ENCODE peak calls at places on chromosomes 5 and 9, in five cellular contexts. One of them, this sample, is unnamed.

GRCh38 chr9:7844283-7844682 is 44.7 kb upstream of the DMAC1 start:
- DNase-seq in HepG2: peak
- DNase-seq in H1: no peak
- DNase-seq in GM12878: no peak
- DNase-seq in K562: no peak
- DNase-seq in this sample: no peak

GRCh38 chr9:110599468-110599867 is 19.9 kb upstream of the SVEP1 start:
- DNase-seq in HepG2: no peak
- DNase-seq in H1: peak
- DNase-seq in GM12878: no peak
- DNase-seq in K562: no peak
- DNase-seq in this sample: no peak

GRCh38 chr5:93622240-93622885 is 39.3 kb downstream of the NR2F1 start:
- DNase-seq in HepG2: peak
- DNase-seq in H1: no peak
- DNase-seq in GM12878: no peak
- DNase-seq in K562: no peak
- DNase-seq in this sample: no peak

GRCh38 chr9:112325127-112325526 is 8.3 kb downstream of the PTBP3 start:
- DNase-seq in HepG2: no peak
- DNase-seq in H1: no peak
- DNase-seq in GM12878: no peak
- DNase-seq in K562: no peak
- DNase-seq in this sample: no peak

GRCh38 chr5:94901071-94901979 is 282.9 kb downstream of the SLF1 start:
- DNase-seq in HepG2: no peak
- DNase-seq in H1: no peak
- DNase-seq in GM12878: peak
- DNase-seq in K562: no peak
- DNase-seq in this sample: no peak

GRCh38 chr5:179411161-179411841 is 66.0 kb upstream of the ADAMTS2 start:
- DNase-seq in HepG2: no peak
- DNase-seq in H1: peak
- DNase-seq in GM12878: no peak
- DNase-seq in K562: no peak
- DNase-seq in this sample: no peak

GRCh38 chr5:177529247-177529901 is 12.6 kb upstream of the DDX41 start:
- DNase-seq in HepG2: no peak
- DNase-seq in H1: no peak
- DNase-seq in GM12878: no peak
- DNase-seq in K562: peak
- DNase-seq in this sample: no peak

GRCh38 chr9:76136986-76137385 is 246.5 kb downstream of the PCSK5 start:
- DNase-seq in HepG2: peak
- DNase-seq in H1: no peak
- DNase-seq in GM12878: no peak
- DNase-seq in K562: no peak
- DNase-seq in this sample: peak

GRCh38 chr5:171676286-171676944 is 109.2 kb upstream of the SMIM23 start:
- DNase-seq in HepG2: no peak
- DNase-seq in H1: peak
- DNase-seq in GM12878: no peak
- DNase-seq in K562: no peak
- DNase-seq in this sample: no peak

GRCh38 chr5:161258438-161258837 is 288.1 kb downstream of the GABRB2 start:
- DNase-seq in HepG2: no peak
- DNase-seq in H1: no peak
- DNase-seq in GM12878: no peak
- DNase-seq in K562: no peak
- DNase-seq in this sample: no peak

GRCh38 chr5:14580037-14581034 is 1.3 kb upstream of the OTULINL start:
- DNase-seq in HepG2: no peak
- DNase-seq in H1: no peak
- DNase-seq in GM12878: no peak
- DNase-seq in K562: no peak
- DNase-seq in this sample: no peak

GRCh38 chr9:33272061-33272460 is 7.2 kb downstream of the CHMP5 start:
- DNase-seq in HepG2: no peak
- DNase-seq in H1: no peak
- DNase-seq in GM12878: no peak
- DNase-seq in K562: no peak
- DNase-seq in this sample: no peak

GRCh38 chr5:134406390-134406789 is 5.3 kb downstream of the CDKN2AIPNL start:
- DNase-seq in HepG2: no peak
- DNase-seq in H1: no peak
- DNase-seq in GM12878: no peak
- DNase-seq in K562: no peak
- DNase-seq in this sample: no peak

GRCh38 chr9:104923740-104924139 is 4.2 kb downstream of the ABCA1 start:
- DNase-seq in HepG2: no peak
- DNase-seq in H1: no peak
- DNase-seq in GM12878: no peak
- DNase-seq in K562: no peak
- DNase-seq in this sample: no peak

GRCh38 chr5:120464627-120465280 is 654 bp downstream of the PRR16 start:
- DNase-seq in HepG2: no peak
- DNase-seq in H1: no peak
- DNase-seq in GM12878: no peak
- DNase-seq in K562: no peak
- DNase-seq in this sample: no peak

GRCh38 chr5:72355706-72356299 is 35.6 kb downstream of the PTCD2 start:
- DNase-seq in HepG2: no peak
- DNase-seq in H1: no peak
- DNase-seq in GM12878: no peak
- DNase-seq in K562: peak
- DNase-seq in this sample: no peak

GRCh38 chr5:143964919-143965318 is 153.0 kb downstream of the HMHB1 start:
- DNase-seq in HepG2: no peak
- DNase-seq in H1: no peak
- DNase-seq in GM12878: no peak
- DNase-seq in K562: no peak
- DNase-seq in this sample: no peak

GRCh38 chr9:109518621-109519335 is 20.7 kb upstream of the PTPN3 start:
- DNase-seq in HepG2: no peak
- DNase-seq in H1: no peak
- DNase-seq in GM12878: no peak
- DNase-seq in K562: no peak
- DNase-seq in this sample: no peak

GRCh38 chr5:151005975-151006576 is 14.3 kb upstream of the GPX3 start:
- DNase-seq in HepG2: no peak
- DNase-seq in H1: no peak
- DNase-seq in GM12878: no peak
- DNase-seq in K562: no peak
- DNase-seq in this sample: no peak

GRCh38 chr9:82247318-82247717 is 258.7 kb downstream of the SPATA31D1 start:
- DNase-seq in HepG2: no peak
- DNase-seq in H1: no peak
- DNase-seq in GM12878: no peak
- DNase-seq in K562: no peak
- DNase-seq in this sample: no peak

GRCh38 chr5:107776506-107776905 is 105.8 kb upstream of the EFNA5 start:
- DNase-seq in HepG2: no peak
- DNase-seq in H1: no peak
- DNase-seq in GM12878: no peak
- DNase-seq in K562: no peak
- DNase-seq in this sample: no peak

GRCh38 chr5:157516626-157517325 is 56.8 kb downstream of the NIPAL4 start:
- DNase-seq in HepG2: no peak
- DNase-seq in H1: no peak
- DNase-seq in GM12878: no peak
- DNase-seq in K562: no peak
- DNase-seq in this sample: no peak

GRCh38 chr9:125203259-125203658 is 2.9 kb downstream of the RABEPK start:
- DNase-seq in HepG2: peak
- DNase-seq in H1: no peak
- DNase-seq in GM12878: no peak
- DNase-seq in K562: no peak
- DNase-seq in this sample: no peak

GRCh38 chr5:43731573-43731972 is 128.6 kb downstream of the NNT start:
- DNase-seq in HepG2: no peak
- DNase-seq in H1: no peak
- DNase-seq in GM12878: no peak
- DNase-seq in K562: no peak
- DNase-seq in this sample: no peak

GRCh38 chr9:14221558-14221957 is 92.4 kb downstream of the NFIB start:
- DNase-seq in HepG2: peak
- DNase-seq in H1: no peak
- DNase-seq in GM12878: no peak
- DNase-seq in K562: no peak
- DNase-seq in this sample: peak

GRCh38 chr9:38680827-38681226 is 39.1 kb downstream of the FAM240B start:
- DNase-seq in HepG2: no peak
- DNase-seq in H1: no peak
- DNase-seq in GM12878: no peak
- DNase-seq in K562: no peak
- DNase-seq in this sample: no peak

GRCh38 chr5:180370861-180371641 is 17.9 kb upstream of the GFPT2 start:
- DNase-seq in HepG2: no peak
- DNase-seq in H1: no peak
- DNase-seq in GM12878: no peak
- DNase-seq in K562: no peak
- DNase-seq in this sample: no peak

GRCh38 chr9:98833090-98833956 is 25.9 kb downstream of the GALNT12 start:
- DNase-seq in HepG2: no peak
- DNase-seq in H1: no peak
- DNase-seq in GM12878: no peak
- DNase-seq in K562: peak
- DNase-seq in this sample: no peak

GRCh38 chr9:69122391-69123141 is 51.5 kb upstream of the TJP2 start:
- DNase-seq in HepG2: peak
- DNase-seq in H1: no peak
- DNase-seq in GM12878: no peak
- DNase-seq in K562: no peak
- DNase-seq in this sample: peak

DNA sequence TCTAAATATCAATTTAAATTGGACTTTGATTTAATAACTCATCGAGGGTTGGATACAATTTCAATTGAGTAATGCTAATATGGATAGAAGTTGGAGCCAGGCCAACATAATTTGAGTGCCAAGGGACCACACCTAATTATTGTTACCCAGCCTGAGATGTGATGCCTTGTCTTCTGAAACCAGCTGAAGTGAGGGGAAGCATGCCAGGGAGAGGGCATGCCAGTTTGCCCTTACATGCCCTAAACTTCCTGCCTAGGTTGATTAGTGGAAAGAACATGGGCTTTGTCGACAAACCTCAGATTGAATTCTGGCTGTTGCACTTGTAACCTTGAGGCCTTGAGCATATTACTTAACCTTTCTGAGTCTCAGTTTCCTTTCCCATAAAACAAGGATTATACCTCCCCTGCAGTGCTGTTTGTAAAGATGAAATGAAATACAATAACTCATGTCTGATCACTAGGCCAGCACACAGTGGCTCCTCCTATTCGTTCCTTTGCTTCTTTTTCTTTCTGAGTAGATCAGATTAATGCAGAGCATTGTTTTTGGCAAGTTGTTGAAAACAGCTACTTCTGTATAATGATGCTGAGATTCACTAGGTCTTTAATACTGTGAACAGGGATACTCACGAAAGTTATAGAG is 412.8 kb downstream of the TLE4 start:
- DNase-seq in HepG2: no peak
- DNase-seq in H1: no peak
- DNase-seq in GM12878: no peak
- DNase-seq in K562: no peak
- DNase-seq in this sample: no peak
- TF ChIP-seq SRF in HepG2: no peak
- TF ChIP-seq SRF in H1: no peak
- TF ChIP-seq SRF in GM12878: no peak
- TF ChIP-seq SRF in K562: no peak
- TF ChIP-seq SRF in this sample: no peak

GRCh38 chr5:761206-761771 is 23.2 kb downstream of the ZDHHC11B start:
- DNase-seq in HepG2: no peak
- DNase-seq in H1: no peak
- DNase-seq in GM12878: no peak
- DNase-seq in K562: no peak
- DNase-seq in this sample: no peak
- TF ChIP-seq SRF in HepG2: no peak
- TF ChIP-seq SRF in H1: no peak
- TF ChIP-seq SRF in GM12878: no peak
- TF ChIP-seq SRF in K562: no peak
- TF ChIP-seq SRF in this sample: no peak

GRCh38 chr5:10400834-10401233 is 40.8 kb upstream of the ROPN1L start:
- DNase-seq in HepG2: no peak
- DNase-seq in H1: no peak
- DNase-seq in GM12878: no peak
- DNase-seq in K562: no peak
- DNase-seq in this sample: no peak
- TF ChIP-seq SRF in HepG2: no peak
- TF ChIP-seq SRF in H1: no peak
- TF ChIP-seq SRF in GM12878: no peak
- TF ChIP-seq SRF in K562: no peak
- TF ChIP-seq SRF in this sample: no peak

DNA sequence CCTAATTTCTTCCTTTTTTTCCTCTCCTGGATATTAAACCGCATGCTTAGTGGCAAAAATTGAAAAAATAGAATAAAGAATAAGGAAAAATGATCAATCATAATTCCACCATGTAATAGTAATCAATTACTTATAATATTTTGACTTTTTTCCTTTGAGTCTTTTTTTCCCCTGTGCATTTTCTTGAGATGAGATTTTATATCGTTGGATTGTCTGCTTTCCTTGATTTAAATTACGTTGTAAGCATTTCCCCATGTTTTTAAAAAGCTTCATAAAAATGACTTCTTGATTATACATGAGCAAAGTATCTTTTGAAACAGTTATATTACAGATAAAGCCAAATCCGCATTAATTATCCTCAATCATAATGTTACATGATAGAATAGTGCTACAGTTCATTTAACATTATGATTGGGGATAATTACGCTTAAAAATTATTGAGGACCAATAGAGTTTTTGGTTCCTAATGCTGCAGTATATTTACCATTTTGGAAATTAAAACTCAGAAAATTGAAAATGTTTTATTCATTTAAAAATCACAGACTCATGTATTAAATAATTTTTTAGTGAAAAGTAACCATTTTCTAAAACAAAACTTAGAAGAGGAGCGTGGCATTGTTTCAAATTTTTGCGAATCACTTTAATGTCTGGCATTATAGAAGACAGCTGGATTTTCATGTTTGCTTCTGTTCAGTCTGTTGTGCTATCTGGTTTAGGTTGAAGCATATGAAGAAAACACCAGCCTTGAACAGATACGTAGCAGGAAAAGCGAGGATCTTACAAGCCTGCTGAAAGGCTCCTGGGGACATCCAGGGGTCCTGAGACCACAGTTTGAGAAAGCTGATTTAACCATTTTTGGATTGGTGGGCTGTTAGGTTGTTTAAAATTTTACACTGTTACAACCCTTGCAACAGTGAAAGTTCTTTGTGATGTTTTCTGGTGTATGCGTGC is 1.4 kb downstream of the ZFYVE16 start:
- DNase-seq in HepG2: no peak
- DNase-seq in H1: no peak
- DNase-seq in GM12878: no peak
- DNase-seq in K562: no peak
- DNase-seq in this sample: no peak
- TF ChIP-seq SRF in HepG2: no peak
- TF ChIP-seq SRF in H1: no peak
- TF ChIP-seq SRF in GM12878: no peak
- TF ChIP-seq SRF in K562: no peak
- TF ChIP-seq SRF in this sample: no peak